ENCODE peak calls at places on chromosome 15, in six cellular contexts. V is HEK293T, Q is H1, F is HCT116, U is GM12878, T is K562. P is an unnamed sample.

GRCh38 chr15:44667039-44667360 is 3.5 kb upstream of the SPG11 start:
- DNase-seq in V (no peak), Q (no peak), F (no peak), U (no peak), T (no peak), P (no peak)

GRCh38 chr15:76668900-76669299 is 236.2 kb downstream of the SCAPER start:
- DNase-seq in V (no peak), Q (no peak), F (no peak), U (no peak), T (no peak), P (no peak)

GRCh38 chr15:83206971-83207621 is 527 bp downstream of the HDGFL3 start:
- DNase-seq in V (peak), Q (no peak), F (no peak), U (no peak), T (peak), P (peak)

GRCh38 chr15:32766101-32766500 is 48.3 kb downstream of the GREM1 start:
- DNase-seq in V (no peak), Q (no peak), F (no peak), U (no peak), T (no peak), P (no peak)

GRCh38 chr15:71332605-71333004 is 217.3 kb downstream of the THSD4 start:
- DNase-seq in V (no peak), Q (no peak), F (no peak), U (no peak), T (no peak), P (no peak)

GRCh38 chr15:90119367-90119766 is 17.1 kb upstream of the IDH2 start:
- DNase-seq in V (no peak), Q (no peak), F (no peak), U (no peak), T (no peak), P (no peak)

GRCh38 chr15:79656151-79656797 is 224.1 kb downstream of the MINAR1 start:
- DNase-seq in V (no peak), Q (no peak), F (no peak), U (no peak), T (no peak), P (no peak)

GRCh38 chr15:63210151-63211051 is 21.0 kb downstream of the RAB8B start:
- DNase-seq in V (no peak), Q (no peak), F (no peak), U (no peak), T (no peak), P (no peak)

GRCh38 chr15:70854669-70854976 is 666 bp upstream of the LARP6 start:
- DNase-seq in V (no peak), Q (no peak), F (no peak), U (no peak), T (no peak), P (no peak)

GRCh38 chr15:61558172-61559146 is 329.4 kb upstream of the RORA start:
- DNase-seq in V (no peak), Q (no peak), F (no peak), U (no peak), T (no peak), P (no peak)

GRCh38 chr15:69000091-69000490 is 14.4 kb upstream of the NOX5 start:
- DNase-seq in V (no peak), Q (no peak), F (no peak), U (no peak), T (no peak), P (no peak)

GRCh38 chr15:36230741-36231140 is 348.7 kb upstream of the CDIN1 start:
- DNase-seq in V (no peak), Q (no peak), F (no peak), U (no peak), T (no peak), P (no peak)

GRCh38 chr15:62835351-62835750 is 207.2 kb upstream of the TPM1 start:
- DNase-seq in V (no peak), Q (no peak), F (no peak), U (no peak), T (no peak), P (no peak)

GRCh38 chr15:73894133-73894814 is 20.9 kb downstream of the TBC1D21 start:
- DNase-seq in V (no peak), Q (no peak), F (no peak), U (no peak), T (no peak), P (no peak)

GRCh38 chr15:62624541-62625399 is 417.8 kb upstream of the TPM1 start:
- DNase-seq in V (no peak), Q (no peak), F (no peak), U (peak), T (no peak), P (no peak)

GRCh38 chr15:87209891-87210649 is 1046.5 kb downstream of the NTRK3 start:
- DNase-seq in V (no peak), Q (no peak), F (no peak), U (no peak), T (no peak), P (no peak)

GRCh38 chr15:79308874-79309273 is 2.0 kb upstream of the TMED3 start:
- DNase-seq in V (no peak), Q (no peak), F (no peak), U (no peak), T (no peak), P (no peak)

GRCh38 chr15:42349178-42349577 is 10.1 kb upstream of the CAPN3 start:
- DNase-seq in V (no peak), Q (no peak), F (no peak), U (no peak), T (no peak), P (no peak)

GRCh38 chr15:63593705-63594671 is 3.2 kb upstream of the FBXL22 start:
- DNase-seq in V (no peak), Q (no peak), F (no peak), U (no peak), T (no peak), P (no peak)

GRCh38 chr15:32855942-32856341 is 138.1 kb downstream of the GREM1 start:
- DNase-seq in V (no peak), Q (peak), F (peak), U (no peak), T (no peak), P (no peak)

GRCh38 chr15:68666120-68666811 is 87.5 kb downstream of the CORO2B start:
- DNase-seq in V (no peak), Q (no peak), F (no peak), U (no peak), T (no peak), P (peak)

GRCh38 chr15:37898385-37898784 is 36.1 kb upstream of the TMCO5A start:
- DNase-seq in V (no peak), Q (no peak), F (no peak), U (no peak), T (no peak), P (no peak)

GRCh38 chr15:78155355-78155939 is 6.3 kb downstream of the IDH3A start:
- DNase-seq in V (no peak), Q (no peak), F (no peak), U (no peak), T (no peak), P (no peak)

GRCh38 chr15:75229191-75230015 is 27.7 kb downstream of the C15orf39 start:
- DNase-seq in V (no peak), Q (no peak), F (no peak), U (no peak), T (no peak), P (no peak)

GRCh38 chr15:67127925-67128324 is 62.5 kb downstream of the SMAD3 start:
- DNase-seq in V (no peak), Q (no peak), F (peak), U (no peak), T (no peak), P (no peak)

GRCh38 chr15:40358492-40359353 is 704 bp downstream of the DISP2 start:
- DNase-seq in V (no peak), Q (no peak), F (no peak), U (no peak), T (peak), P (peak)

GRCh38 chr15:100849021-100849831 is 30.4 kb upstream of the ALDH1A3 start:
- DNase-seq in V (no peak), Q (no peak), F (no peak), U (no peak), T (peak), P (peak)

GRCh38 chr15:81174125-81174524 is 22.6 kb upstream of the IL16 start:
- DNase-seq in V (no peak), Q (no peak), F (no peak), U (no peak), T (no peak), P (no peak)

GRCh38 chr15:93826798-93827197 is 404.6 kb upstream of the MCTP2 start:
- DNase-seq in V (no peak), Q (no peak), F (no peak), U (no peak), T (no peak), P (no peak)

GRCh38 chr15:63041982-63042878 is at the start of gene TPM1:
- DNase-seq in V (peak), Q (no peak), F (no peak), U (no peak), T (no peak), P (peak)

GRCh38 chr15:74626752-74627692 is 11.4 kb downstream of the CLK3 start:
- DNase-seq in V (no peak), Q (no peak), F (no peak), U (peak), T (no peak), P (no peak)

GRCh38 chr15:79953951-79954444 is 17.0 kb downstream of the BCL2A1 start:
- DNase-seq in V (no peak), Q (no peak), F (no peak), U (no peak), T (no peak), P (no peak)

GRCh38 chr15:42010434-42010833 is 10.4 kb downstream of the PLA2G4E start:
- DNase-seq in V (no peak), Q (no peak), F (peak), U (peak), T (no peak), P (no peak)

GRCh38 chr15:77747175-77748077 is 114.7 kb upstream of the LINGO1 start:
- DNase-seq in V (no peak), Q (no peak), F (no peak), U (no peak), T (peak), P (no peak)

GRCh38 chr15:25378501-25378901 is 60.3 kb downstream of the UBE3A start:
- DNase-seq in V (no peak), Q (no peak), F (no peak), U (no peak), T (no peak), P (no peak)

GRCh38 chr15:80068578-80068977 is 9.1 kb downstream of the ZFAND6 start:
- DNase-seq in V (no peak), Q (no peak), F (no peak), U (no peak), T (no peak), P (no peak)

DNA sequence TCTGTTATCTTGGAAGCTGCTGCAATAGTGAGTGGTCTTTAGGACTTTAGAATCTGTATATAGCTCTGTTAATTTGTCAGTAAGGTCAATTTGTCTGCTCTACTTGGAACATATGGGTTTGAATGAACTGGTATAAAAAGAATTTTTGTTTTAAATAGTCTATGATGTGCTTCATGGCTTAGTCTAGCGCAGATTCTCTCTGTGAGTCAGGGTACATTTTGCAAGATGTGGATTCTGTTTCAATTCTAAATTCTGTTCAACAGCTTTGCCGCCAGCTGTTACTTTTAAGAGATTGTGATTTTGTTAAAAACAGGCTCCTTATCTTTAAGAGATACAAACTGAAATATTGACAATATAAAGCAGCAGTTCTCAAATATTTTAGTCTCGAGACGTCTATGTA is 135.8 kb upstream of the AGBL1 start:
- DNase-seq in V (no peak), Q (no peak), F (no peak), U (no peak), T (no peak), P (no peak)
- TF ChIP-seq SP1 in V (no peak), Q (no peak), F (no peak), U (no peak), T (no peak), P (no peak)

GRCh38 chr15:29048011-29048410 is 162.2 kb downstream of the APBA2 start:
- DNase-seq in V (no peak), Q (no peak), F (no peak), U (no peak), T (no peak), P (no peak)
- TF ChIP-seq SP1 in V (no peak), Q (no peak), F (no peak), U (no peak), T (no peak), P (no peak)

GRCh38 chr15:99487337-99487730 is 78.5 kb upstream of the MEF2A start:
- DNase-seq in V (no peak), Q (no peak), F (no peak), U (no peak), T (no peak), P (no peak)
- TF ChIP-seq SP1 in V (no peak), Q (no peak), F (no peak), U (no peak), T (no peak), P (no peak)

GRCh38 chr15:60397772-60398445 is at the start of gene ANXA2:
- DNase-seq in V (peak), Q (no peak), F (peak), U (no peak), T (peak), P (peak)
- TF ChIP-seq SP1 in V (no peak), Q (no peak), F (no peak), U (no peak), T (no peak), P (no peak)

GRCh38 chr15:47918877-47919276 is 201.6 kb downstream of the SEMA6D start:
- DNase-seq in V (no peak), Q (no peak), F (no peak), U (no peak), T (no peak), P (no peak)
- TF ChIP-seq SP1 in V (no peak), Q (no peak), F (no peak), U (no peak), T (no peak), P (no peak)

GRCh38 chr15:52117549-52117948 is 5.0 kb upstream of the BCL2L10 start:
- DNase-seq in V (no peak), Q (no peak), F (no peak), U (no peak), T (no peak), P (no peak)
- TF ChIP-seq SP1 in V (no peak), Q (no peak), F (no peak), U (no peak), T (no peak), P (no peak)